ENCODE peak calls at places on chromosomes 1 and 21, in five cellular contexts. I is GM12865; Y is ACHN; G is right atrium auricular region; D is stimulated activated CD8-positive, alpha-beta memory T cell treated with anti-CD3 and anti-CD28 coated beads, Interleukin-15, amount 100 ng/mL, for 4 hours. O is an unnamed sample.

GRCh38 chr1:20096840-20097447 is 22.4 kb downstream of the PLA2G2D start:
- DNase-seq in I (no peak), Y (no peak), G (no peak), D (no peak), O (no peak)

GRCh38 chr1:160768295-160768657 is 27.7 kb upstream of the LY9 start:
- DNase-seq in I (peak), Y (peak), G (no peak), D (peak), O (no peak)

GRCh38 chr1:183908095-183908494 is 103.2 kb downstream of the RGL1 start:
- DNase-seq in I (no peak), Y (no peak), G (no peak), D (no peak), O (no peak)

GRCh38 chr1:109482796-109483638 is 688 bp upstream of the ATXN7L2 start:
- DNase-seq in I (no peak), Y (no peak), G (no peak), D (no peak), O (no peak)

GRCh38 chr1:59290173-59290954 is 6.5 kb upstream of the FGGY start:
- DNase-seq in I (peak), Y (peak), G (no peak), D (no peak), O (no peak)

GRCh38 chr1:229480500-229480899 is 27.6 kb downstream of the NUP133 start:
- DNase-seq in I (peak), Y (no peak), G (no peak), D (no peak), O (no peak)

GRCh38 chr1:204258213-204259115 is 44.7 kb upstream of the GOLT1A start:
- DNase-seq in I (peak), Y (peak), G (no peak), D (no peak), O (no peak)

GRCh38 chr1:193905288-193906085 is 719.1 kb upstream of the B3GALT2 start:
- DNase-seq in I (no peak), Y (no peak), G (no peak), D (no peak), O (no peak)

GRCh38 chr1:21622466-21623315 is 46.5 kb downstream of the RAP1GAP start:
- DNase-seq in I (no peak), Y (peak), G (no peak), D (no peak), O (no peak)

GRCh38 chr1:71521655-71522264 is 440.9 kb upstream of the ZRANB2 start:
- DNase-seq in I (peak), Y (peak), G (no peak), D (no peak), O (no peak)

GRCh38 chr21:15301736-15302135 is 236.9 kb upstream of the NRIP1 start:
- DNase-seq in I (no peak), Y (no peak), G (no peak), D (no peak), O (no peak)

GRCh38 chr1:158200509-158200908 is 19.8 kb downstream of the CD1D start:
- DNase-seq in I (no peak), Y (no peak), G (no peak), D (no peak), O (no peak)

GRCh38 chr1:32023351-32023750 is 9.7 kb downstream of the KHDRBS1 start:
- DNase-seq in I (no peak), Y (no peak), G (no peak), D (no peak), O (no peak)

GRCh38 chr1:218345673-218346390 is 696 bp downstream of the TGFB2 start:
- DNase-seq in I (peak), Y (peak), G (peak), D (no peak), O (no peak)